ENCODE peak calls at places on chromosome 2, in six cellular contexts. P is left cardiac atrium; O is pancreas; C is natural killer cell; R is activated naive CD8-positive, alpha-beta T cell treated with anti-CD3 and anti-CD28 coated beads, Interleukin-2, amount 10 ng/mL, durations not matched to agents 7 days and 5 days; A is aorta. K is an unnamed sample.

GRCh38 chr2:184577741-184578140 is 20.6 kb upstream of the ZNF804A start:
- ATAC-seq in P (no peak), O (no peak), C (no peak), R (no peak), A (no peak), K (no peak)

GRCh38 chr2:217868911-217869334 is 133.9 kb downstream of the TNS1 start:
- ATAC-seq in P (peak; percentile 24), O (no peak), C (no peak), R (no peak), A (peak; percentile 12), K (no peak)

GRCh38 chr2:101816598-101816997 is 119.1 kb downstream of the MAP4K4 start:
- ATAC-seq in P (no peak), O (no peak), C (no peak), R (no peak), A (no peak), K (no peak)

GRCh38 chr2:128727404-128727803 is 408.7 kb upstream of the HS6ST1 start:
- ATAC-seq in P (no peak), O (no peak), C (peak; percentile 59), R (peak; percentile 39), A (no peak), K (no peak)

GRCh38 chr2:32947076-32947483 is 327 bp downstream of the LTBP1 start:
- ATAC-seq in P (peak; percentile 36), O (peak; percentile 26), C (no peak), R (peak; percentile 19), A (peak; percentile 9), K (no peak)

GRCh38 chr2:195162194-195162593 is 494.8 kb upstream of the SLC39A10 start:
- ATAC-seq in P (no peak), O (no peak), C (no peak), R (no peak), A (no peak), K (no peak)

GRCh38 chr2:152466925-152467676 is 132.1 kb downstream of the FMNL2 start:
- ATAC-seq in P (peak; percentile 83), O (no peak), C (no peak), R (no peak), A (peak; percentile 44), K (no peak)

GRCh38 chr2:176110975-176111663 is 4.0 kb downstream of the HOXD11 start:
- ATAC-seq in P (no peak), O (no peak), C (no peak), R (no peak), A (no peak), K (no peak)

GRCh38 chr2:159432610-159433009 is 146.1 kb upstream of the WDSUB1 start:
- ATAC-seq in P (no peak), O (no peak), C (no peak), R (no peak), A (no peak), K (no peak)

GRCh38 chr2:54350422-54350821 is 94.4 kb upstream of the TSPYL6 start:
- ATAC-seq in P (no peak), O (no peak), C (peak; percentile 85), R (no peak), A (no peak), K (no peak)

GRCh38 chr2:126467367-126468054 is 188.4 kb upstream of the GYPC start:
- ATAC-seq in P (no peak), O (no peak), C (no peak), R (peak; percentile 45), A (no peak), K (no peak)

GRCh38 chr2:230932556-230933511 is 7.8 kb upstream of the GPR55 start:
- ATAC-seq in P (peak; percentile 91), O (no peak), C (no peak), R (peak; percentile 49), A (peak; percentile 60), K (no peak)

GRCh38 chr2:10162586-10163497 is 40.3 kb downstream of the RRM2 start:
- ATAC-seq in P (no peak), O (no peak), C (no peak), R (no peak), A (no peak), K (no peak)

GRCh38 chr2:175811966-175812365 is 190.1 kb downstream of the LNPK start:
- ATAC-seq in P (no peak), O (no peak), C (no peak), R (no peak), A (no peak), K (no peak)

GRCh38 chr2:227701556-227701955 is 16.3 kb downstream of the SLC19A3 start:
- ATAC-seq in P (no peak), O (no peak), C (no peak), R (no peak), A (no peak), K (no peak)

GRCh38 chr2:102120261-102121259 is 22.0 kb upstream of the IL1R1 start:
- ATAC-seq in P (no peak), O (no peak), C (no peak), R (no peak), A (no peak), K (peak; percentile 33)